ENCODE peak calls at places on chromosomes 11 and 22, in seven cellular contexts. L, Z, U, C, F, E and M are unnamed samples.
A peak's percentile ranks its signal among the peaks of the same experiment; 100 is the strongest.

GRCh38 chr11:65615950-65616574 is 486 bp downstream of the PCNX3 start:
- DNase-seq in L (peak; percentile 47), Z (no peak), U (peak; percentile 78), C (peak; percentile 21), F (peak; percentile 29), E (no peak), M (no peak)

GRCh38 chr11:82105331-82105992 is 628.2 kb downstream of the FAM181B start:
- DNase-seq in L (no peak), Z (no peak), U (no peak), C (no peak), F (no peak), E (no peak), M (no peak)

GRCh38 chr22:47000256-47000655 is 237.8 kb downstream of the TBC1D22A start:
- DNase-seq in L (no peak), Z (no peak), U (no peak), C (no peak), F (no peak), E (no peak), M (no peak)

GRCh38 chr22:23220485-23221350 is 40.4 kb downstream of the BCR start:
- DNase-seq in L (no peak), Z (no peak), U (peak; percentile 86), C (peak; percentile 50), F (no peak), E (no peak), M (no peak)

GRCh38 chr11:2473361-2474058 is 28.7 kb downstream of the KCNQ1 start:
- DNase-seq in L (no peak), Z (no peak), U (no peak), C (no peak), F (no peak), E (no peak), M (no peak)

GRCh38 chr11:38330578-38330977 is 1732.5 kb upstream of the RAG2 start:
- DNase-seq in L (no peak), Z (no peak), U (no peak), C (no peak), F (no peak), E (no peak), M (no peak)

GRCh38 chr11:10122337-10123197 is 171.5 kb downstream of the SBF2 start:
- DNase-seq in L (peak; percentile 23), Z (no peak), U (peak; percentile 21), C (peak; percentile 15), F (peak; percentile 94), E (no peak), M (no peak)

GRCh38 chr22:42269407-42270177 is 861 bp downstream of the TCF20 start:
- DNase-seq in L (peak; percentile 64), Z (peak; percentile 76), U (peak; percentile 71), C (no peak), F (peak; percentile 61), E (peak; percentile 74), M (peak; percentile 40)

GRCh38 chr11:111941963-111942362 is 4.8 kb downstream of the DIXDC1 start:
- DNase-seq in L (no peak), Z (no peak), U (no peak), C (no peak), F (peak; percentile 35), E (no peak), M (no peak)

GRCh38 chr11:114295676-114296081 is 520 bp upstream of the NNMT start:
- DNase-seq in L (no peak), Z (no peak), U (no peak), C (no peak), F (no peak), E (no peak), M (no peak)

GRCh38 chr11:62487698-62488551 is 58.7 kb downstream of the AHNAK start:
- DNase-seq in L (no peak), Z (no peak), U (no peak), C (peak; percentile 19), F (no peak), E (no peak), M (no peak)

GRCh38 chr11:68831124-68831523 is 10.6 kb downstream of the CPT1A start:
- DNase-seq in L (no peak), Z (peak; percentile 46), U (no peak), C (no peak), F (peak; percentile 19), E (no peak), M (no peak)

GRCh38 chr11:118310781-118311485 is 6.4 kb downstream of the CD3E start:
- DNase-seq in L (no peak), Z (no peak), U (no peak), C (no peak), F (peak; percentile 45), E (no peak), M (no peak)

GRCh38 chr22:46533434-46533833 is 4.0 kb downstream of the CELSR1 start:
- DNase-seq in L (peak; percentile 87), Z (no peak), U (no peak), C (no peak), F (no peak), E (no peak), M (no peak)

GRCh38 chr11:60924906-60925684 is 835 bp downstream of the TMEM132A start:
- DNase-seq in L (no peak), Z (no peak), U (no peak), C (no peak), F (no peak), E (peak; percentile 34), M (peak; percentile 27)

GRCh38 chr11:46363455-46363920 is 16.2 kb downstream of the DGKZ start:
- DNase-seq in L (no peak), Z (no peak), U (peak; percentile 32), C (no peak), F (peak; percentile 89), E (no peak), M (no peak)

GRCh38 chr11:28490763-28491382 is 382.7 kb downstream of the METTL15 start:
- DNase-seq in L (no peak), Z (no peak), U (no peak), C (peak; percentile 60), F (no peak), E (no peak), M (no peak)

GRCh38 chr11:10502770-10503169 is 38.2 kb downstream of the RNF141 start:
- DNase-seq in L (no peak), Z (no peak), U (peak; percentile 55), C (no peak), F (no peak), E (peak; percentile 64), M (no peak)

GRCh38 chr22:32777997-32778396 is 23.5 kb upstream of the TIMP3 start:
- DNase-seq in L (no peak), Z (no peak), U (no peak), C (no peak), F (no peak), E (no peak), M (no peak)

GRCh38 chr11:123977731-123978347 is at the start of gene OR10S1:
- DNase-seq in L (no peak), Z (no peak), U (no peak), C (no peak), F (no peak), E (no peak), M (no peak)

GRCh38 chr11:45930031-45930794 is 7.8 kb downstream of the LARGE2 start:
- DNase-seq in L (no peak), Z (peak; percentile 64), U (peak; percentile 74), C (no peak), F (peak; percentile 7), E (peak; percentile 61), M (no peak)

DNA sequence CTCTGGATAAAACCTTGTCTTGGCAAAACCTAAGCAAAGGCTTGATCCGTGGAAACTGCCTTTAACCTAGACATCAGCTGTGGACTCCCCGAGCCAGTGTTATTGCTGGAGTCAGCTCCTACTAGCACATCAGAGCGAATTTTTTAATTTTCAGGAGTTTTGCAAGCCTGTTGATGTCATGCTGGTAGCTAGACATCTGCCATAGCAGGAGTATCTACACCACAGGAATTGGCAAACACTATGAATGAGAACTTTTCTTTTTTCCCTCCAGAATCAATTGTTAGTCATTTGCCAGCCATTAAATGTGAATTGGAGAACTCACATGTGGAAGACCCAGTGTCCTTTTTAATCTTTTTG is 201.2 kb downstream of the NAV2 start:
- DNase-seq in L (no peak), Z (no peak), U (no peak), C (no peak), F (no peak), E (no peak), M (no peak)
- TF ChIP-seq CTCF in L (no peak), Z (no peak), U (no peak), C (no peak), F (no peak), E (no peak), M (no peak)

DNA sequence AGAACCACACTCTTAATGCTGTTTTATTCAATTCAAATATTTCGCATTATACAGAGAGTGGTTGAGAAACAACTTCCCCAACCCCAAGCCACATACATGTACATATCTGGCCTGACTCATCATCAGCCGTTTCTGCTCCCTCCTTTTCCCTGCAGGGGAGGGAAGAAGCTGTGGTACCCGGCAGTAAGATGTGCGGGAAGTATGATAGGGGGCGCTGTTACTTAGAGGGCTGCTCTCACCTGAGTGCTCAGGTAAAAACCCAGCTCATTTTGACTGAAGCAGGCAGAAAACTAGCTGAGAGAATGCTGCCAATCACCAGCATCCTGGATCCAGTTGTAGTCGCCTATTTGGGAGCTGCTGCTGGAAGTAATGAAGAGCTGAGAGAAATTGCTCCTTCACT is 85.6 kb downstream of the NELL1 start:
- DNase-seq in L (peak; percentile 9), Z (no peak), U (peak; percentile 48), C (no peak), F (no peak), E (no peak), M (no peak)
- TF ChIP-seq CTCF in L (no peak), Z (no peak), U (peak; percentile 26), C (no peak), F (peak; percentile 15), E (no peak), M (no peak)

GRCh38 chr22:48507595-48508350 is 1319.9 kb downstream of the BRD1 start:
- DNase-seq in L (no peak), Z (no peak), U (no peak), C (no peak), F (no peak), E (no peak), M (no peak)
- TF ChIP-seq CTCF in L (no peak), Z (no peak), U (no peak), C (no peak), F (no peak), E (no peak), M (no peak)

GRCh38 chr22:24550028-24550901 is 4.7 kb downstream of the GUCD1 start:
- DNase-seq in L (peak; percentile 65), Z (no peak), U (peak; percentile 61), C (no peak), F (no peak), E (no peak), M (no peak)
- TF ChIP-seq CTCF in L (no peak), Z (no peak), U (no peak), C (no peak), F (no peak), E (no peak), M (no peak)

DNA sequence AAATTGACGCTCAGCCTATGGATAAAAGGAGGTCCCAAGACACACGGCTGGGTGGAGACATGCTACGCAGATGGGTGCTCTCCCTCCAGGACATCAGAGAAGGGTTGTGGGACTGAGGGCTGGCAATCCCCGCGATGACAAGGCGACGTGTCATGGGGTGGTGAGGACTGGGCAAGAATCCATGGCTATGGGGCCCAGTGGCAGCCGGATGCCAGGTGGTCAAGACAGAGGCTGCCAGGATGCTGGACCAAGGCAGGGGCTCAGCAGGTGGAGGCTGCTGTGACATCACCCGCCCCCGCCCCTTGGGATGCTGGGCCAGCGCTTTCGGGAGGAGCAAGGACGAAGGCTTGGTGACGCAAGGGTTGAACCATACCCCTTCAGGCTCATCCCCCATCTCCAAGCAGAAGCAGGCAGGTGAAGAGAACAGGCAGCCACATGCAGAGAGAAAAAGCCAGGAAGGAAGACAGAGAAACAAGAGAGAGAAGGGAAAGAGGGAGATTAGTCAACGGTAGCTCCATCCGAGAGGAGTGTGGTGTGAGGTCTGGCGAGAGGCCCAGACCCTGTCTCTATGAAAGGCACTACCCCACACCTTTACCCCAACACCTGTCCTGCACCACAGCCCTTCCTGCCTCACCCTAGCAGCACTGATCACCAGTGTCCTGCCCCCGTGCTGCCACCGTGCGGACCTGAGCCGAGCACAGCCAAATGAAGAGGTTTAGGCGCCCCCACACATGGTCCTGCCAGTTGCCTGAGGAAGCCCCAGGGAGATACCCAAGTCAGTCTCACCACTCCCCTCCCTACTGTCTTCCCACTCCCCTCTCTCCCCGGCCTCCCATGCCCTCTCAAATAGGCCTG is 24.1 kb upstream of the RASL10A start:
- DNase-seq in L (no peak), Z (peak; percentile 8), U (no peak), C (no peak), F (peak; percentile 69), E (no peak), M (no peak)
- TF ChIP-seq CTCF in L (no peak), Z (no peak), U (no peak), C (no peak), F (peak; percentile 19), E (no peak), M (no peak)